ENCODE peak calls at places on chromosome 21, in seven cellular contexts. T, R, G, H, Z, X and B are unnamed samples.

GRCh38 chr21:15192243-15192642 is 127.4 kb upstream of the NRIP1 start:
- DNase-seq in X (peak), Z (no peak), G (no peak), T (no peak), H (no peak), R (no peak), B (no peak)

GRCh38 chr21:35072960-35073359 is 23.9 kb upstream of the RUNX1 start:
- DNase-seq in G (no peak), R (peak), Z (no peak), X (no peak), H (no peak), T (no peak), B (no peak)

GRCh38 chr21:46009951-46010655 is 28.5 kb downstream of the COL6A1 start:
- DNase-seq in G (no peak), X (no peak), Z (no peak), H (peak), T (no peak), R (no peak), B (no peak)

GRCh38 chr21:28769683-28770082 is 223.0 kb downstream of the LTN1 start:
- DNase-seq in G (no peak), H (no peak), R (no peak), Z (no peak), X (no peak), T (no peak), B (no peak)

GRCh38 chr21:36005018-36005417 is 55.3 kb downstream of the SETD4 start:
- DNase-seq in Z (no peak), H (no peak), X (no peak), T (no peak), R (no peak), G (no peak), B (no peak)

GRCh38 chr21:43864313-43864805 is 664 bp upstream of the AGPAT3 start:
- DNase-seq in Z (no peak), G (no peak), H (peak), X (peak), T (no peak), R (no peak), B (no peak)

GRCh38 chr21:26966978-26967913 is at the start of gene ADAMTS5:
- DNase-seq in R (peak), X (no peak), H (peak), T (no peak), G (peak), Z (peak), B (no peak)

GRCh38 chr21:18460979-18461378 is 57.4 kb upstream of the TMPRSS15 start:
- DNase-seq in Z (no peak), X (no peak), R (no peak), T (no peak), H (no peak), G (no peak), B (no peak)

GRCh38 chr21:17552410-17552809 is 39.6 kb downstream of the CXADR start:
- DNase-seq in R (no peak), X (no peak), H (no peak), G (no peak), T (no peak), Z (no peak), B (no peak)

GRCh38 chr21:27817061-27817460 is 850.2 kb upstream of the ADAMTS5 start:
- DNase-seq in T (no peak), H (no peak), X (no peak), R (no peak), Z (no peak), G (no peak), B (no peak)

GRCh38 chr21:23664193-23664694 is 1943.0 kb downstream of the MRPL39 start:
- DNase-seq in H (no peak), R (no peak), Z (no peak), G (no peak), X (no peak), T (no peak), B (no peak)

GRCh38 chr21:34946385-34947121 is 102.5 kb downstream of the RUNX1 start:
- DNase-seq in H (no peak), R (no peak), X (no peak), T (no peak), Z (no peak), G (no peak), B (no peak)

GRCh38 chr21:37071561-37072238 is 1.2 kb downstream of the PIGP start:
- DNase-seq in Z (peak), G (peak), X (peak), T (no peak), R (peak), H (peak), B (no peak)

GRCh38 chr21:27519357-27519756 is 552.5 kb upstream of the ADAMTS5 start:
- DNase-seq in Z (peak), T (no peak), R (no peak), X (no peak), G (no peak), H (no peak), B (no peak)

GRCh38 chr21:27339902-27340301 is 373.0 kb upstream of the ADAMTS5 start:
- DNase-seq in R (no peak), X (no peak), T (no peak), G (no peak), Z (no peak), H (no peak), B (no peak)

GRCh38 chr21:28066051-28066450 is 926.6 kb downstream of the LTN1 start:
- DNase-seq in R (no peak), H (no peak), X (no peak), G (no peak), Z (no peak), T (no peak), B (no peak)

GRCh38 chr21:34801519-34802132 is 132.8 kb downstream of the CLIC6 start:
- DNase-seq in T (no peak), G (no peak), X (no peak), R (no peak), Z (no peak), H (no peak), B (no peak)

GRCh38 chr21:17819114-17819877 is at the start of gene C21orf91:
- DNase-seq in G (peak), R (peak), X (peak), H (peak), Z (peak), T (peak), B (peak)

GRCh38 chr21:25563399-25564116 is 43.7 kb downstream of the MRPL39 start:
- DNase-seq in T (no peak), Z (no peak), H (no peak), R (no peak), X (peak), G (no peak), B (no peak)
- H3K27ac ChIP-seq in T (no peak), Z (no peak), H (no peak), R (peak), X (no peak), G (no peak), B (no peak)

GRCh38 chr21:41833138-41834115 is 45.7 kb downstream of the PRDM15 start:
- DNase-seq in T (no peak), R (no peak), X (no peak), Z (no peak), H (no peak), G (peak), B (no peak)

GRCh38 chr21:41832230-41833137 is 46.7 kb downstream of the PRDM15 start:
- DNase-seq in Z (no peak), H (no peak), G (peak), T (no peak), R (no peak), X (peak), B (no peak)

GRCh38 chr21:41835711-41836154 is 43.4 kb downstream of the PRDM15 start:
- DNase-seq in G (peak), H (no peak), X (no peak), Z (no peak), T (no peak), R (no peak), B (no peak)

GRCh38 chr21:41834926-41835663 is 44.0 kb downstream of the PRDM15 start:
- DNase-seq in H (no peak), T (no peak), R (no peak), Z (no peak), G (peak), X (no peak), B (no peak)

DNA sequence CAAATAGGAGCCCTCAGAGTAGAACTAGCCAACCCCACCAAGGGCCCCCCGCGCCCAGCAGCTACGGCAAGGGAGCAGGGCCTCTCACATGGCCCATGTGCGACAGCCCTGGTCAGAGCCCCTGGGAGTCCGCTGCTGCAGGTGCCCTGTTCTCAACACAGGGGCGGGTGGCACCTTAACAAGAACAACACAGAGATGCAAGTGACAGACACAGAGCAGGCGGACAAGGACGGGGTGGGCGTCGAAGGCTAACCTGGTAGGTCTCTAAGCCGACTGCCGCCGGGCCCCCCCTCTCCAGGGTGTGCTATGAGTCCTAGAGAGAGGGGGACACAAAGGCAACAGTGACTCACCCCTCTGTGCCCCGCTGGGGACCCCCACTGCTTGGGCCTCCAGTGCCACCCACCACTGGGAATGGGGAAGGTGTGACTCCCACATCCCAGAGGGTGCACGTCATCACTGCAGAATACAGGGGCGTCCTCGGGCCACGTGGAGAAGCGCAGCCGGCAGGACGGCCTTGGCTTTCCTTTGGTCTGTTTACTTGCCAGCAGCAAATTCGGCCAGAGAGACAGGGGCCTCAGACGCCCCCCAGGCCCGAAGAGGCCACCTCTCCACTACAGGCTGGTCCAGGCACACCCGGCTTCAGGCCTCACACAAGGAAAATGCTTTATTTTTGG is 44.8 kb downstream of the PRDM15 start:
- DNase-seq in H (no peak), T (no peak), X (no peak), R (no peak), G (peak), Z (no peak), B (no peak)
- H3K27ac ChIP-seq in H (no peak), T (no peak), X (no peak), R (no peak), G (no peak), Z (no peak), B (no peak)

DNA sequence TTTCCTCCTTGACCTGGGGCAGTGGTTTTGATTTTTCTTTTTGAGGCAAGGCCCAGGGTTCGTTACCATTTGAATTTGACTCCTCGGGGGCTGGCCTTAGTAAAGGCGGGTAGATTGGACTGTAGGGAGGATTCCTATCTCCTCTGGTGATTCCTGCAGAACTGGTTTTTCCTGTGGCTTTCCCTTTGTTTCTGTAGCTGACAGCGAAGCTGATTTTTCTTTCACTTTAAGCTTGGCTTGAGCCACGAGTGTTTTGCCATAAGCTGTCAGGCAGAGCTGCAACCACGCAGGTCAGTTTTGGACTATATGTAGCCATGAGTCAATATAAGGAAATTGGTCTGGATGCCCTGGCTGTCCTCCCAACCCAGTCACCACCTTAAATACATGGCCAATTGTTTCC is 28.7 kb upstream of the KCNJ15 start:
- DNase-seq in Z (no peak), H (peak), T (peak), G (no peak), R (no peak), X (no peak), B (no peak)
- H3K27ac ChIP-seq in Z (no peak), H (no peak), T (no peak), G (no peak), R (no peak), X (no peak), B (no peak)

GRCh38 chr21:38925923-38926322 is 120.2 kb downstream of the ETS2 start:
- DNase-seq in H (no peak), Z (peak), R (peak), G (no peak), X (peak), T (no peak), B (peak)
- H3K27ac ChIP-seq in H (peak), Z (no peak), R (peak), G (peak), X (no peak), T (no peak), B (peak)

DNA sequence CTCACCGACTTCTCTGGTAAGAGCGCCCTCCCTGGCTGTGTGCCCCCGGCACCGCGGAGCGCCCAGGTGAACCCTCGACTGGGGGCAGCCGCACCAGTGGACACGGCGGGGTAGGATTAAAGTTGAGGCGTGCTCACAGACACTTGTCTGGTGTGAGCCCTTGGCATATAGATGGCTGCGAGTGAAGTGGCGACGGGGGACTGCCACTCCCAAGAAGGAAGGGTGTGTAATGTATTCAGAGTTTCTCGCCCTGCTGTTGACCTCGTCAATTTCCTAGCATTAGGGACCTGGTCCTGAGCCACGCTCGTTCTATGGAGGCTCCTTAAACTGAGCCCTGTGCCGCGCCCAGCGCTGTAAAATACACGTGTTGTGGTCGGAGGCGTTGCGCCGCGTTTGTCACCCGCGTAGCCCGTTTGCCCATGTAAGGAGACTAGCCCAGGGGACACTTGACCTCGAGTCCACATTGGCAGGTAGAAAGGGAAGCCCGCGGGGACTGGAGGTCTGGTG is 545 bp downstream of the EVA1C start:
- DNase-seq in X (peak), T (no peak), Z (no peak), R (no peak), H (peak), G (no peak), B (no peak)
- H3K27ac ChIP-seq in X (peak), T (no peak), Z (peak), R (peak), H (peak), G (peak), B (peak)

GRCh38 chr21:41621523-41621922 is 113.6 kb upstream of the TMPRSS2 start:
- DNase-seq in T (no peak), Z (no peak), X (no peak), G (no peak), R (no peak), H (no peak), B (no peak)

GRCh38 chr21:41620541-41620940 is 112.6 kb upstream of the TMPRSS2 start:
- DNase-seq in T (no peak), G (no peak), X (no peak), Z (no peak), R (no peak), H (no peak), B (no peak)

GRCh38 chr21:41622831-41623548 is 115.0 kb upstream of the TMPRSS2 start:
- DNase-seq in T (no peak), H (no peak), G (no peak), Z (no peak), R (peak), X (no peak), B (no peak)

GRCh38 chr21:41620982-41621381 is 113.0 kb upstream of the TMPRSS2 start:
- DNase-seq in T (no peak), H (no peak), Z (no peak), X (peak), G (no peak), R (no peak), B (no peak)

DNA sequence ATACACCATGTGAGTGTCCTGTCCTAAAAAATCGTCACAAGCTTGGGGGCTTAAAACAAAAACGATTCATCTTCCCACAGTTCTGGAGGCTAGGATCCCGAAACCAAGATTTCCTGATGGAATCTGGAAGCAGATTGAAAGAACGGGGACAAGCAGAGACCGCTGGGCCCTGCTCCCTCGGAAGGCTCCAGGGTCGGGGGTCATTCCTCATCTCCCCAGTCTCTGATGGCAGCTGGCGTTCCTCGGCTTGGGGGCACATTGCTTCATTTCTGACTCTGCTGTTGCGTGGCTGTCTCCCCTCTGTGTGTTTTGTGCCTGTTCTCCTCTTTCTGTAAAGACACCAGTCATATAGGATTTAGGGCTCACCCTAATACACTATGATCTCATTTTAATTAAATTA is 114.2 kb upstream of the TMPRSS2 start:
- DNase-seq in Z (no peak), R (no peak), H (no peak), T (no peak), G (no peak), X (no peak), B (no peak)
- H3K27ac ChIP-seq in Z (no peak), R (no peak), H (no peak), T (no peak), G (peak), X (no peak), B (no peak)

DNA sequence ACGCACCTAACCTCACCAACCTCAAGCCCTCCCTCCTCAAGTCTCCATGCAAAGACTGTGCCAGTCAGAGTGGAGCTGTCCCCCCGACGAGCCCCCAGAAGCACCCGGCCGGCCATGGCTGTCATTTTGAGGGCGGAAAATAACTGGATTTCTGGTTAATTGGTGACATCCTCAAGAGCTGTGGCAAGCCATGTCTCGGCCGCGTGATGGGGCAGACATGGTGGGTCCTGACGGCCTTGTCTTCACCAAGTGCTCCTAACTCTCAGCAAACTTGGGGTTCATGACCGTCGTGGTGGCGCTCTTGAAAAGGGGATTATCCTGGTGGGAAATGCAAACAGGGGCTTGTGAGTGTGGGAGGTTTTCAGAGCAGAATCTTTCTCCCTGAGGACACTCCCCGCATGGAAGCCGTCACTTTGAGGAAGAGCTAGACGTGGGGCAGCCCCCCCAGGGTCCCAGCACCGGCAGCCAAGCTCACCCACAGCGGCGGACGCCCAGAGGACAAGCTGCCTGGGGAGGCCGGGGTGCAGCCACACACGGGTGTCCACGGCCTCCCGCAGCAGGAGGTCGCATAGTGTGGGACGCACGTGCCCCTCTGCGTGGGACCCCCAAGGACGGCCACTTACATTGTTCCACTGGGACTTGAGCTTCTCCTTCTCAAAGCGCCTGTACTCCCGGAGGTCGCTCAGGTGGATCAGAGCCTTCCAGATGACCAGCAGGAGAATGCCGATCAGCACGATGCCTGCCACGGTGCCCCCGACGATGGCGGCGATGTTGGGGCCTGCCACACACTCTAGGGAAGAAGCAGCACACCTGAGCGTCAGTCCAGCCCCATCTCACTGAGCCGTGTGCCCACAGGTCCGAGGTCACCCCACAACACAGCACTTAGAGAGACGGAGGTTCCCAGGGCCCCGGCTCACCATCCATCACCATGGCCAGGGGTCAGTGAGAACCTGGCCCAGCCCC is 12.9 kb upstream of the PTTG1IP start:
- DNase-seq in X (no peak), H (no peak), R (no peak), G (no peak), Z (no peak), T (no peak), B (no peak)
- H3K27ac ChIP-seq in X (no peak), H (no peak), R (no peak), G (no peak), Z (no peak), T (no peak), B (no peak)